ENCODE peak calls at places on chromosomes 12 and 14, in nine cellular contexts. V, N, D, Y, M, O, Z, I and S are unnamed samples.

GRCh38 chr14:90815817-90816662 is at the start of gene TTC7B:
- DNase-seq in N (no peak), V (peak; percentile 77), D (peak; percentile 9), M (no peak), Y (peak; percentile 42), I (peak; percentile 57), Z (no peak), O (peak; percentile 20), S (peak; percentile 36)

GRCh38 chr14:64218344-64219240 is 75.6 kb downstream of the ESR2 start:
- DNase-seq in I (no peak), O (no peak), Z (no peak), M (no peak), V (peak; percentile 30), Y (no peak), D (no peak), N (no peak), S (no peak)

GRCh38 chr14:96056509-96057422 is 17.6 kb downstream of the C14orf132 start:
- DNase-seq in V (no peak), Y (no peak), N (no peak), M (no peak), I (peak; percentile 25), D (no peak), O (no peak), Z (no peak), S (no peak)

GRCh38 chr12:34400986-34401658 is 378.8 kb downstream of the ALG10 start:
- DNase-seq in Z (no peak), V (no peak), D (no peak), Y (no peak), N (no peak), M (peak; percentile 14), I (peak; percentile 31), O (no peak), S (no peak)

GRCh38 chr14:67526676-67527459 is 6.2 kb upstream of the PLEKHH1 start:
- DNase-seq in M (peak; percentile 55), I (no peak), D (peak; percentile 50), Y (peak; percentile 30), O (peak; percentile 35), N (peak; percentile 71), V (peak; percentile 53), Z (peak; percentile 30), S (peak; percentile 61)

GRCh38 chr12:121494093-121494787 is 86.6 kb downstream of the KDM2B start:
- DNase-seq in M (peak; percentile 38), I (peak; percentile 70), Y (peak; percentile 63), Z (peak; percentile 5), V (peak; percentile 50), O (no peak), N (peak; percentile 49), D (peak; percentile 61), S (peak; percentile 29)

GRCh38 chr12:51262758-51263177 is 7.4 kb downstream of the SMAGP start:
- DNase-seq in O (peak; percentile 19), M (no peak), I (no peak), Y (peak; percentile 20), Z (no peak), D (no peak), V (peak; percentile 20), N (peak; percentile 83), S (peak; percentile 73)

GRCh38 chr14:72830356-72830755 is 63.5 kb downstream of the DPF3 start:
- DNase-seq in N (no peak), V (no peak), Z (no peak), M (no peak), O (no peak), I (no peak), D (no peak), Y (no peak), S (no peak)

GRCh38 chr14:79306546-79306945 is 904.8 kb downstream of the DIO2 start:
- DNase-seq in V (peak; percentile 5), N (no peak), M (no peak), O (no peak), Z (no peak), D (no peak), Y (no peak), I (no peak), S (no peak)

GRCh38 chr12:17076335-17076734 is 470.4 kb upstream of the LMO3 start:
- DNase-seq in V (no peak), N (peak; percentile 68), M (no peak), I (no peak), Z (no peak), Y (no peak), D (no peak), O (peak; percentile 7), S (no peak)

GRCh38 chr14:100786820-100787219 is 39.1 kb upstream of the MEG3 start:
- DNase-seq in Z (no peak), D (no peak), Y (no peak), V (no peak), I (no peak), N (no peak), M (no peak), O (no peak), S (no peak)

GRCh38 chr12:50597200-50598195 is 92.7 kb downstream of the DIP2B start:
- DNase-seq in V (no peak), O (no peak), I (no peak), Z (peak; percentile 46), N (peak; percentile 68), D (peak; percentile 74), Y (no peak), M (no peak), S (peak; percentile 85)

GRCh38 chr12:25301798-25302197 is 51.1 kb upstream of the KRAS start:
- DNase-seq in V (no peak), Z (no peak), D (no peak), I (no peak), Y (no peak), M (no peak), O (no peak), N (no peak), S (peak; percentile 19)

GRCh38 chr12:89400415-89400814 is 48.1 kb upstream of the DUSP6 start:
- DNase-seq in D (no peak), O (no peak), I (no peak), N (no peak), Z (no peak), Y (no peak), V (no peak), M (no peak), S (no peak)

GRCh38 chr14:89289477-89289876 is 127.6 kb downstream of the FOXN3 start:
- DNase-seq in V (no peak), N (no peak), O (no peak), I (no peak), M (no peak), Y (no peak), Z (no peak), D (no peak), S (no peak)

GRCh38 chr14:68628605-68629310 is 164.1 kb downstream of the ZFP36L1 start:
- DNase-seq in N (no peak), D (no peak), M (peak; percentile 62), I (peak; percentile 74), Y (no peak), Z (no peak), V (no peak), O (no peak), S (no peak)